ENCODE peak calls at places on chromosomes 3 and 15, in eight cellular contexts. H is ovary; T is lower lobe of right lung; J is esophagus squamous epithelium; X is small intestine; K is A549; I is CD8-positive, alpha-beta memory T cell; U is HepG2. N is an unnamed sample. For H3K9me3, the result is how much of the 10 kb centered on the place peaks cover.

GRCh38 chr15:73368301-73369072 is at the start of gene HCN4:
- DNase-seq in H (no peak), T (no peak), J (no peak), X (no peak), K (peak), I (no peak), U (no peak), N (no peak)

GRCh38 chr3:107065094-107065861 is 312.0 kb upstream of the CCDC54 start:
- DNase-seq in H (peak), T (no peak), J (no peak), X (no peak), K (no peak), I (no peak), U (no peak), N (no peak)

GRCh38 chr3:195896361-195897080 is 11.8 kb downstream of the TNK2 start:
- DNase-seq in H (peak), T (no peak), J (no peak), X (no peak), K (no peak), I (no peak), U (no peak), N (no peak)

GRCh38 chr15:73009306-73010091 is 42.8 kb upstream of the NEO1 start:
- DNase-seq in H (no peak), T (no peak), J (no peak), X (no peak), K (no peak), I (no peak), U (no peak), N (no peak)

GRCh38 chr3:162601101-162601670 is 1104.6 kb downstream of the OTOL1 start:
- DNase-seq in H (no peak), T (no peak), J (no peak), X (no peak), K (no peak), I (no peak), U (peak), N (no peak)

GRCh38 chr3:25354071-25354470 is 74.0 kb upstream of the RARB start:
- DNase-seq in H (no peak), T (no peak), J (no peak), X (no peak), K (no peak), I (no peak), U (no peak), N (no peak)

GRCh38 chr15:46111730-46112129 is 476.9 kb downstream of the SQOR start:
- DNase-seq in H (no peak), T (no peak), J (no peak), X (no peak), K (no peak), I (no peak), U (no peak), N (no peak)

GRCh38 chr15:52178765-52179164 is 12.4 kb downstream of the GNB5 start:
- DNase-seq in H (peak), T (no peak), J (no peak), X (no peak), K (no peak), I (no peak), U (no peak), N (no peak)

GRCh38 chr3:23915537-23916108 is 1.2 kb downstream of the NKIRAS1 start:
- DNase-seq in H (peak), T (no peak), J (no peak), X (peak), K (no peak), I (no peak), U (peak), N (no peak)

GRCh38 chr3:132006605-132007204 is 28.1 kb downstream of the CPNE4 start:
- DNase-seq in H (no peak), T (peak), J (no peak), X (peak), K (peak), I (no peak), U (peak), N (no peak)

GRCh38 chr3:11136116-11136515 is 18.2 kb upstream of the HRH1 start:
- DNase-seq in H (no peak), T (no peak), J (no peak), X (no peak), K (no peak), I (no peak), U (no peak), N (no peak)

GRCh38 chr3:155244699-155245098 is 48.8 kb downstream of the STRIT1 start:
- DNase-seq in H (no peak), T (no peak), J (no peak), X (no peak), K (no peak), I (no peak), U (no peak), N (no peak)
- H3K9me3 ChIP-seq in H (under half), T (under half), J (under half), X (under half), K (under half), I (under half), U (under half), N (under half)

GRCh38 chr3:175518459-175518858 is 659.3 kb downstream of the NAALADL2 start:
- DNase-seq in H (no peak), T (no peak), J (no peak), X (no peak), K (no peak), I (no peak), U (no peak), N (no peak)

GRCh38 chr3:175511219-175511780 is 652.2 kb downstream of the NAALADL2 start:
- DNase-seq in H (no peak), T (no peak), J (no peak), X (no peak), K (no peak), I (no peak), U (no peak), N (no peak)

DNA sequence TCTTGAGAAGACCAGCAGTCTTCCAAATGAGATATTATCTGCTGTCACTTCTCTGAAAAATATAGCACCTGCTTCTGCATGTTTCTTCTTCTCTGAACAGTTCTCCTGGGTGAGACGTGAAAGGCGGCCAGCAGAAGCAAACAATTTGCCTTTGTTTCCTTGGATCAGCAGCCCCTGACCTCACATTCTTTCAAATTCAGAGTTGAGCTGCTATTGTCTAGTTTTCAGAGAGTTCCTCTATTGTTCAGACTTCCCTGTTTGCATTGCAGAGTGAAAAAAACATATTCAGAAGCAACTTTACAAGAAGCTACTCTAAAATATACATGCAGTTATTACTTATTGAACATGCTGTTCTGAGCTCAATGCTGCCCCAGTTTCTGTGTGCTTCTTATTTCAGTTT is 653.6 kb downstream of the NAALADL2 start:
- DNase-seq in H (no peak), T (no peak), J (no peak), X (no peak), K (no peak), I (no peak), U (no peak), N (no peak)
- H3K9me3 ChIP-seq in H (under half), T (under half), J (under half), X (under half), K (under half), I (under half), U (under half), N (under half)

GRCh38 chr3:21621396-21621695 is 129.7 kb downstream of the ZNF385D start:
- DNase-seq in H (no peak), T (no peak), J (no peak), X (peak), K (no peak), I (no peak), U (peak), N (no peak)

GRCh38 chr3:21618695-21619094 is 132.3 kb downstream of the ZNF385D start:
- DNase-seq in H (no peak), T (no peak), J (no peak), X (no peak), K (no peak), I (no peak), U (no peak), N (no peak)

GRCh38 chr3:21624514-21624913 is 126.5 kb downstream of the ZNF385D start:
- DNase-seq in H (no peak), T (no peak), J (no peak), X (no peak), K (no peak), I (no peak), U (no peak), N (no peak)

DNA sequence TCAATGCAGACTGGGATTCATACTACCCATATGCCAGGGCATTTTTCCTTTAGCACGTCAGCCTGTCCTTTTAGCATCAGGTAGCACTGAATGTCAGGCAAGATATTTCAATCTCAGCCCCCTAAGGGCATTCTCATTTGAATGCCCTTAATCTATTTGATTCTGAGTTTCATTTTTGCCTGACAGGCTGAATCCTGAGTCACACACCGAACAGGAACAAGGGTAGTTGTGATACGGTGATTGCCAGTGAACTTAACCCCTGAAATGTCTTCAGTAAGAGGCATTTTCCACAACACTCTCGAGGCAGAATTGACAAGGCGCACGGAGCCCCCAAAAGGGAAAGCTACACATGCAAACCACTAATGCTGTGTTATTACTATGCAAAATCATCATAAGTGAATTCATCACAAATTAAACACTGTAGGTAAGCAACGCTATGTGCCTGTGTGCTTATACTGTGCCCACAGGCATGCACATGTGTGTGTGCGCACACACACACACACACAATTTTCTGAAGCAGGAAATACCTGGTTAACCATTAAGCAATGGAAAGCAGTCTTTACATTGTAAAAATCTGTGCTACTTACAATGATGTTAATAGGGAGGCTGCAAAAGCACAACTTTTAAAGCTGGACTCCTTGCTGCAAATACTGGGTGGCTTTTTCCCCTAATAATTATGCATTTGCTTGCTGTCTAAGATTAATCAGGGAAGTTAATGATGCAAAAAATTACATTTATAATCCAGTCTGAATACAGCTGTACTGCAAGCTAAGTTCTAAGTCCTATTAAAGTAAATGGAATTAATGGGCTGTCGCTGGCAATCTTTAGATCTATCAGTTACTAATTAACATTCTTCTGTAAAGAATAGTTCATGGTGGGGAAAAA is 130.3 kb downstream of the ZNF385D start:
- DNase-seq in H (no peak), T (no peak), J (no peak), X (peak), K (no peak), I (no peak), U (no peak), N (no peak)
- H3K9me3 ChIP-seq in H (under half), T (under half), J (under half), X (under half), K (under half), I (under half), U (under half), N (under half)

GRCh38 chr3:177744873-177745646 is 547.8 kb upstream of the TBL1XR1 start:
- DNase-seq in H (no peak), T (peak), J (no peak), X (no peak), K (no peak), I (no peak), U (no peak), N (no peak)
- H3K9me3 ChIP-seq in H (under half), T (under half), J (under half), X (under half), K (under half), I (under half), U (under half), N (under half)

DNA sequence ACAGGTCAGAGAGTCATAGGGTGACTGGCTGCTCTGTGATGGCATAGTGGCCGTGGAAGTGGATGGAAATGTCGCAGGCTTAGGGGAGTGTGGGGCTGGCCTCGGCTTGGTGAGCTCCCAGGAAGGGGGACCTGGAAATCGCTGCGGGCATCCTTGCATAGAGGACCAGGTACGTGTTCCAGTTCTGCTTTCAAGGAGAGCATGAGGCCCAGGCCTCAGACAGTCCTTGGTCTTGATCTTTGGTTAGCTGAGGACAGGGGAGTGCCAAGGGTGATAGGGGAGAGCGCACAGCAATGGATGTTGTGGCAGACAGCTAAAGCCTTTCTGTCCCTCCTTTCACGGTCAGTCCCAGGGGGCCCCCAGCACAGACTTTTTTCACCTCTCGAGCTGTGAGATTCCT is 110.5 kb downstream of the SNRPN start:
- DNase-seq in H (no peak), T (no peak), J (no peak), X (no peak), K (no peak), I (no peak), U (no peak), N (no peak)
- H3K9me3 ChIP-seq in H (half or more), T (half or more), J (half or more), X (under half), K (half or more), I (half or more), U (half or more), N (half or more)

GRCh38 chr15:100517820-100518219 is 10.9 kb downstream of the CERS3 start:
- DNase-seq in H (no peak), T (no peak), J (no peak), X (no peak), K (no peak), I (no peak), U (no peak), N (no peak)
- H3K9me3 ChIP-seq in H (under half), T (under half), J (under half), X (under half), K (under half), I (under half), U (under half), N (under half)

GRCh38 chr3:27044926-27045481 is 324.2 kb downstream of the NEK10 start:
- DNase-seq in H (no peak), T (no peak), J (no peak), X (no peak), K (no peak), I (no peak), U (no peak), N (no peak)

GRCh38 chr3:27046346-27046745 is 322.8 kb downstream of the NEK10 start:
- DNase-seq in H (no peak), T (no peak), J (no peak), X (no peak), K (no peak), I (no peak), U (no peak), N (no peak)

DNA sequence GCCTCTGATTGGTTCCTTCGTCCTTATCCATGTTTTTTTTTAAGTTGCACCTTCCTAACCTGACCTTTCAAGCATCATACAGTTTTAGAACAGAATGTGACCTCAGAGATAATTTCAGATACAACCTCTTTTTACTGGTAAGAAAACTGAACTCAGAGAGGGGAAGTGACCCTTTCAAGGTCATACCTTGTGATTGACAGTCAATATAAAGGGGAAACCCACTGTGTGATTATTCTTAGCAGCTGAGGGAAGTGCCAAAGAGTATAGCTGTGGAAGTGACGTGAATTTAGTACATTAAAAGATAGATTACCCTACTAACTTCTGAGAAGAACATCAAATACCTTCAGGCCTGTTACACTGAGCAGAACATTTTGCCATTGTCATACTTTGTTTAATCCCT is 319.4 kb downstream of the NEK10 start:
- DNase-seq in H (no peak), T (no peak), J (no peak), X (no peak), K (no peak), I (no peak), U (no peak), N (no peak)
- H3K9me3 ChIP-seq in H (under half), T (under half), J (under half), X (under half), K (under half), I (under half), U (under half), N (under half)

DNA sequence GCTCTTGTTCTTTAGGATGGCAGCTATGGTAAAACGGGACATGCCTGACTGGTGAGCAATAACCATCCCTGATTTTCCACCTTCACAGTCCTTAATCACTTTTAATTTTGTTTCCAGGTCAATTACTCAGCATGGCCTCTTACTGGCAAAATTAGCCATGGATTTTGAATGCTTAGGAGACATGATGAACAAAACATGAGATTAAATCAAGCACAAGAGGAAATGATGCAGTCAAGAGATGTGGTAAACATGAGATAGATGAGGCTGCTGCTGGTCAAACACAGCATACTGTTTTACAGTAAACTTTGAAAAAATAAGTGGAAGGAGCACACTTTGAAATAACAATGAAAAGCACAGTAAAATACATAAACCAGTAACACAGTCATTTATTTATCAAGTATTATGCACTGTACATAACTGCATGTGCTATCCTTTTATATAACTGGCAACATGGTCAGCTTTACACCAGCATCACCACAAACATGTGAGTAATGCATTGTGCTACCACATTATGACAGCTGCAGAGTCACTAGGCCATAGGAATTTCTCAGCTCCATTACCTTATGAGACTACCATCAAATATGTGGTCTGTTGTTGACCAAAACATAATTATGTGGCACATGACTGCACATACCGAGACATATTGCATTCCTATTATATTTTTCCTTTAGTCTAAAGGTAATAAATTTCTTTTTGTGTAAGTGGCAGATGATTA is 30.1 kb upstream of the ZNF502 start:
- DNase-seq in H (no peak), T (no peak), J (no peak), X (no peak), K (no peak), I (no peak), U (no peak), N (no peak)
- H3K9me3 ChIP-seq in H (under half), T (under half), J (under half), X (under half), K (under half), I (under half), U (under half), N (under half)

GRCh38 chr3:112504123-112504522 is 4.9 kb upstream of the BTLA start:
- DNase-seq in H (no peak), T (no peak), J (no peak), X (no peak), K (no peak), I (no peak), U (no peak), N (no peak)

GRCh38 chr3:112505907-112506306 is 6.6 kb upstream of the BTLA start:
- DNase-seq in H (no peak), T (no peak), J (no peak), X (no peak), K (no peak), I (no peak), U (no peak), N (no peak)

GRCh38 chr3:112508261-112508660 is 9.0 kb upstream of the BTLA start:
- DNase-seq in H (no peak), T (no peak), J (no peak), X (no peak), K (no peak), I (no peak), U (no peak), N (no peak)

GRCh38 chr3:112512320-112512719 is 13.0 kb upstream of the BTLA start:
- DNase-seq in H (no peak), T (no peak), J (no peak), X (no peak), K (no peak), I (no peak), U (no peak), N (no peak)

GRCh38 chr3:112508860-112509259 is 9.6 kb upstream of the BTLA start:
- DNase-seq in H (no peak), T (no peak), J (no peak), X (no peak), K (no peak), I (no peak), U (no peak), N (no peak)
- H3K9me3 ChIP-seq in H (under half), T (under half), J (under half), X (under half), K (under half), I (under half), U (under half), N (under half)